ENCODE peak calls at places on chromosomes 2 and 18, in five cellular contexts. N is GM12878, S is HepG2, A is A549, C is stomach. T is an unnamed sample.

GRCh38 chr2:144032566-144032965 is 487.4 kb downstream of the ZEB2 start:
- DNase-seq in N (no peak), S (no peak), A (no peak), C (no peak), T (no peak)

GRCh38 chr18:7633171-7633570 is 66.1 kb downstream of the PTPRM start:
- DNase-seq in N (no peak), S (no peak), A (no peak), C (no peak), T (no peak)

GRCh38 chr2:149765003-149765402 is 177.4 kb upstream of the MMADHC start:
- DNase-seq in N (no peak), S (no peak), A (no peak), C (no peak), T (no peak)

GRCh38 chr18:11587432-11587831 is 22.0 kb upstream of the SLC35G4 start:
- DNase-seq in N (no peak), S (no peak), A (no peak), C (no peak), T (no peak)

GRCh38 chr2:108449410-108450200 is 599 bp downstream of the GCC2 start:
- DNase-seq in N (no peak), S (peak; percentile 44), A (peak; percentile 9), C (peak; percentile 36), T (peak; percentile 27)

GRCh38 chr2:43725711-43726246 is 48.1 kb upstream of the DYNC2LI1 start:
- DNase-seq in N (no peak), S (no peak), A (no peak), C (no peak), T (no peak)

GRCh38 chr2:6978991-6979390 is 61.8 kb downstream of the RNF144A start:
- DNase-seq in N (no peak), S (no peak), A (no peak), C (no peak), T (no peak)

GRCh38 chr2:102369866-102370265 is 14.3 kb downstream of the IL18R1 start:
- DNase-seq in N (no peak), S (no peak), A (no peak), C (no peak), T (no peak)

GRCh38 chr2:71988170-71988569 is 159.5 kb downstream of the CYP26B1 start:
- DNase-seq in N (no peak), S (no peak), A (no peak), C (no peak), T (no peak)

GRCh38 chr2:96344011-96344410 is 8.4 kb downstream of the NCAPH start:
- DNase-seq in N (peak; percentile 91), S (no peak), A (no peak), C (no peak), T (no peak)

GRCh38 chr18:8367217-8367988 is 241.8 kb upstream of the RAB12 start:
- DNase-seq in N (no peak), S (no peak), A (no peak), C (peak; percentile 66), T (no peak)

GRCh38 chr18:50861617-50862016 is 17.3 kb upstream of the ME2 start:
- DNase-seq in N (no peak), S (no peak), A (no peak), C (no peak), T (no peak)

GRCh38 chr2:230023313-230023712 is 45.4 kb downstream of the SLC16A14 start:
- DNase-seq in N (no peak), S (no peak), A (no peak), C (no peak), T (no peak)

GRCh38 chr18:69982417-69982816 is 34.7 kb upstream of the CD226 start:
- DNase-seq in N (no peak), S (no peak), A (no peak), C (no peak), T (no peak)

GRCh38 chr2:160043265-160043664 is 19.1 kb downstream of the PLA2R1 start:
- DNase-seq in N (no peak), S (no peak), A (no peak), C (no peak), T (no peak)

GRCh38 chr2:201127570-201127969 is 11.6 kb downstream of the CFLAR start:
- DNase-seq in N (no peak), S (no peak), A (no peak), C (no peak), T (no peak)
- H3K4me1 ChIP-seq in N (peaks cover 42% of the 10 kb centered on the region), S (peaks cover 70% of the 10 kb centered on the region), A (peaks cover 99% of the 10 kb centered on the region), C (peaks cover 99% of the 10 kb centered on the region), T (peaks cover 92% of the 10 kb centered on the region)

GRCh38 chr2:206969192-206969591 is 29.9 kb downstream of the CPO start:
- DNase-seq in N (no peak), S (no peak), A (no peak), C (no peak), T (no peak)

GRCh38 chr2:206974556-206974955 is 35.2 kb downstream of the CPO start:
- DNase-seq in N (no peak), S (no peak), A (no peak), C (no peak), T (no peak)

GRCh38 chr2:206968139-206969086 is 29.1 kb downstream of the CPO start:
- DNase-seq in N (no peak), S (no peak), A (no peak), C (no peak), T (no peak)

GRCh38 chr2:206971805-206972204 is 32.5 kb downstream of the CPO start:
- DNase-seq in N (no peak), S (no peak), A (no peak), C (no peak), T (peak; percentile 44)

DNA sequence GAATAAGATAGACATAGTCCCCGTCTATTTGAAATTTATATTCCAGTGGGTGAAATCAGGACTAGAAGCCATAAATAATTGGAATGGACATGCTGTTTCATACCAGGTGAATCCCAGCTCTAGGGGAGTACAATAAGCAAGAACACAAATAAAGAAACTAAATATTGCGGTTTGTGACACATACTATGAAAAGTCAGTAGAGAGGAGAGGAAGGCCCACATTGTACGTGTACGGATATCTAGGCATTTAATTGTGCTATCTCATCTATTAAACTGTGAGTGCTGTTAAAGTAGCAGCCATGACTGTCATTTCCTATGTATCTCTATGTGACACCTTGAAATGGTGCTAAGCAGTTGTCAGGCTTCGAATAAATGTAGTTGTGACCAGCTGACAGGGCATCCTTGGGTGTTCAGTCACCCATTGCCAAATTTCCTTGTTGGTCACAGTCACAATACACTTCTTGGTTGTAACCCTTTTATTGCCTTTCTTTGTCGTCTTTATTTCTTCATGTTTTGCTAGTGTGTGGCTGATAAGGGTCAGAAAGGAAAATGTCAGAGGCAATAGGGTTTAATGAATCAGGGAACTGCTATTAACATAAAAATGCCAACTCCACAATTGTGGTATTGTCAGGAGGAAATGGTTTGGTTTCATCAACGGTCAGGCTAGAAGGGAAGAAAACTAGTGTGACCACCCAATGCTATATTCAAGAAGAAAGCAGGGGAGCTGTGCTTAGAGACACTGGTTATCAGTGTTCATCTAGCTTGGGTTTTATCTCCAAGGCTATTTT is 31.5 kb downstream of the CPO start:
- DNase-seq in N (no peak), S (no peak), A (no peak), C (no peak), T (no peak)
- TF ChIP-seq EP300 in N (no peak), S (no peak), A (no peak), C (no peak), T (no peak)

DNA sequence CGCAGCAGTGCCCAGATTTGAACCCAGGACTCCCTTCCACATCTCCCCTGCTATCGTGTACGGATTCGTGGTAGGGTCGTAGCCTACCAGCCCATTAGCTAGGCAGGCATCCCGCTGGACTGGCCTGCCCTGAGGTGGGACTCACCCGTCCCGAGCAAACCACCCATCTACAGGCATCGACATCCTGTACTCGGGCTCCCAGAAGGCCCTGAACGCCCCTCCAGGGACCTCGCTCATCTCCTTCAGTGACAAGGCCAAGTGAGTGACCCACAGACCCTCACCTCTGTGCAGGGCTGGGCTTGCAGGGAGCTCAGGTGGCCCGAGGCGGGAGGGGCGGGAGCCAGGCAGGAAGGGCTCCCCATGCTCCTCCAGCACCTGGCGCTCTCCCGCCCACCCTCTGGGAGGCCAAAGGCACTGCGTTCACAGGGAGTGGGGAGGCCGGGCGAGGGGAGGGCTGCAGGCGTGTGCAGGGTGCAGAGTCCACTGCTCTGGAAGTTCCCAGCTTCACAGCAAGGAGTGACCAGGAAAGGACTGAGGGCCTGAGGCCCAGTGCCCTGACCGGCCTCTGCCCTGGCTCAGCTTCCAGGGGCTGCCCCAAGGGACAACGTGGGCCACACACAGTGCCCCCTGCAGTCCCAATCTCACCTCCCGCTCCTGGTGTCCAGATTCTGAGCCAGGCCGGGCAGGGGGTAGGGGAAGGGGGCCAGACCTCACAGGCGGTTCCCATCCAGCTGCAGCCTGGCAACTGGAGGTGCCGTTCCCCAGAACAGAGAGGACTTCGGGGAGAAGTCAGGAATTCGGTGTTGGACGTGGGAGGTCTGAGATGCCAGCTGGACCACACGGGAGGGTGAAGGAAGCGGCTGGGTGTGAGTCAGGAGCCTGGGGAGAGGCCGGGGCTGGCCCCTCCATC is 5.4 kb downstream of the AGXT start:
- DNase-seq in N (no peak), S (peak; percentile 92), A (no peak), C (no peak), T (no peak)
- TF ChIP-seq POLR2A in N (no peak), S (no peak), A (no peak), C (no peak), T (no peak)

GRCh38 chr2:85590950-85591349 is 4.6 kb upstream of the RNF181 start:
- DNase-seq in N (no peak), S (no peak), A (no peak), C (no peak), T (no peak)

GRCh38 chr2:85589166-85589565 is 4.9 kb downstream of the VAMP5 start:
- DNase-seq in N (no peak), S (no peak), A (no peak), C (no peak), T (no peak)

GRCh38 chr2:85591563-85591962 is 4.0 kb upstream of the RNF181 start:
- DNase-seq in N (no peak), S (no peak), A (no peak), C (no peak), T (no peak)

GRCh38 chr2:85588218-85589044 is 4.2 kb downstream of the VAMP5 start:
- DNase-seq in N (no peak), S (no peak), A (no peak), C (no peak), T (no peak)

GRCh38 chr2:85589982-85590791 is 5.4 kb upstream of the RNF181 start:
- DNase-seq in N (no peak), S (peak; percentile 82), A (no peak), C (peak; percentile 53), T (no peak)
- H3K4me1 ChIP-seq in N (peaks cover 10% of the 10 kb centered on the region), S (peaks cover 95% of the 10 kb centered on the region), A (peaks cover 16% of the 10 kb centered on the region), C (peaks cover 91% of the 10 kb centered on the region), T (peaks cover 79% of the 10 kb centered on the region)

GRCh38 chr2:236642584-236643291 is 73.1 kb downstream of the ACKR3 start:
- DNase-seq in N (no peak), S (peak; percentile 18), A (peak; percentile 26), C (peak; percentile 47), T (peak; percentile 94)
- TF ChIP-seq EP300 in N (no peak), S (no peak), A (peak; percentile 66), C (no peak), T (peak; percentile 97)

DNA sequence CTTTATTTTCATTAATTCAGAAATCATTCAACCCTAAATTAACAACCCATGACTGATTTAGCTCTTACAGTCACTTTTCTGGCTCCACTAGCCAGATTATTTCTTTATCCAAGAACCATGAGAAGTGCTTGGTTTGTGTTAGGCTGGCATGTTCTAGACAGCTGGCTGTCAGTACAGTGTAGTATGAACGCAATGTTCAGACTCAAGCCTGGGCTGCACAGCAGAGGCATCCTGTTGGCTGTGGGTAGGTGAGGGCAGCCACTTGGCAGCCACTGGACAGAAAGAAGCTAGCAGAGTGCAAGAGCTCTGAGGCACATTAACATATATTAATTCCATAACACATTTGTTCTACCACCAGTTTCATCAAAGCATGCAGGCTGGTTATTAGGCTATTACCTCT is 522.9 kb upstream of the FSHR start:
- DNase-seq in N (no peak), S (no peak), A (no peak), C (no peak), T (no peak)
- TF ChIP-seq POLR2A in N (no peak), S (no peak), A (no peak), C (no peak), T (no peak)